ENCODE peak calls at places on chromosomes 4 and X, in eight cellular contexts. R is fibroblast of lung, V is neuronal stem cell, W is heart left ventricle, N is transverse colon, Y is mesendoderm, K is heart right ventricle, X is thyroid gland. O is an unnamed sample.

GRCh38 chrX:85992811-85993229 is 54.5 kb downstream of the CHM start:
- DNase-seq in R (peak; percentile 29), V (no peak), W (no peak), N (no peak), Y (peak; percentile 71), K (no peak), X (no peak), O (no peak)

GRCh38 chr4:85860066-85860465 is 385.1 kb downstream of the ARHGAP24 start:
- DNase-seq in R (peak; percentile 49), V (no peak), W (no peak), N (no peak), Y (no peak), K (no peak), X (no peak), O (no peak)

GRCh38 chr4:107777890-107778289 is 46.8 kb upstream of the SGMS2 start:
- DNase-seq in R (no peak), V (no peak), W (no peak), N (no peak), Y (no peak), K (no peak), X (no peak), O (no peak)

GRCh38 chrX:97159916-97160800 is 276.4 kb downstream of the RPA4 start:
- DNase-seq in R (peak; percentile 1), V (peak; percentile 11), W (no peak), N (peak; percentile 18), Y (peak; percentile 95), K (no peak), X (no peak), O (no peak)

GRCh38 chr4:74675673-74676279 is 118.5 kb downstream of the BTC start:
- DNase-seq in R (peak; percentile 84), V (no peak), W (no peak), N (no peak), Y (peak; percentile 59), K (no peak), X (no peak), O (peak; percentile 32)

GRCh38 chrX:24148118-24148517 is 1.4 kb upstream of the ZFX start:
- DNase-seq in R (no peak), V (no peak), W (no peak), N (no peak), Y (no peak), K (no peak), X (no peak), O (no peak)

GRCh38 chr4:137124278-137124932 is 407.9 kb downstream of the PCDH18 start:
- DNase-seq in R (peak; percentile 85), V (peak; percentile 31), W (no peak), N (no peak), Y (peak; percentile 63), K (no peak), X (no peak), O (no peak)

GRCh38 chr4:95049838-95050237 is 292.1 kb downstream of the BMPR1B start:
- DNase-seq in R (peak; percentile 34), V (no peak), W (no peak), N (no peak), Y (no peak), K (no peak), X (no peak), O (no peak)

GRCh38 chrX:45070116-45071007 is 130.3 kb downstream of the DIPK2B start:
- DNase-seq in R (peak; percentile 69), V (no peak), W (no peak), N (no peak), Y (peak; percentile 35), K (no peak), X (no peak), O (no peak)

GRCh38 chr4:186902361-186902760 is 178.7 kb upstream of the FAT1 start:
- DNase-seq in R (no peak), V (no peak), W (no peak), N (peak; percentile 26), Y (no peak), K (no peak), X (no peak), O (no peak)

GRCh38 chr4:30005995-30006394 is 714.2 kb upstream of the PCDH7 start:
- DNase-seq in R (no peak), V (no peak), W (no peak), N (no peak), Y (no peak), K (no peak), X (no peak), O (no peak)

GRCh38 chr4:883377-884095 is 48.6 kb downstream of the GAK start:
- DNase-seq in R (no peak), V (no peak), W (no peak), N (no peak), Y (no peak), K (no peak), X (no peak), O (no peak)

GRCh38 chr4:75995727-75996126 is 5.0 kb upstream of the SDAD1 start:
- DNase-seq in R (peak; percentile 74), V (peak; percentile 23), W (no peak), N (no peak), Y (peak; percentile 65), K (no peak), X (peak; percentile 18), O (no peak)

GRCh38 chrX:132737743-132738142 is 220.7 kb downstream of the HS6ST2 start:
- DNase-seq in R (no peak), V (no peak), W (no peak), N (no peak), Y (no peak), K (no peak), X (peak; percentile 3), O (peak; percentile 1)

GRCh38 chr4:43277003-43277402 is 384.5 kb downstream of the GRXCR1 start:
- DNase-seq in R (peak; percentile 53), V (no peak), W (no peak), N (no peak), Y (no peak), K (no peak), X (no peak), O (no peak)

GRCh38 chrX:33207056-33207455 is 4.3 kb downstream of the DMD start:
- DNase-seq in R (peak; percentile 62), V (no peak), W (no peak), N (no peak), Y (no peak), K (no peak), X (no peak), O (no peak)

GRCh38 chrX:71941771-71942170 is 31.1 kb downstream of the NHSL2 start:
- DNase-seq in R (peak; percentile 74), V (no peak), W (peak; percentile 26), N (peak; percentile 15), Y (peak; percentile 82), K (peak; percentile 24), X (no peak), O (peak; percentile 25)

GRCh38 chrX:40573763-40574162 is 7.0 kb upstream of the ATP6AP2 start:
- DNase-seq in R (peak; percentile 7), V (no peak), W (no peak), N (no peak), Y (peak; percentile 22), K (no peak), X (no peak), O (no peak)

GRCh38 chrX:4179031-4179430 is 465.6 kb upstream of the PRKX start:
- DNase-seq in R (no peak), V (no peak), W (no peak), N (no peak), Y (no peak), K (no peak), X (no peak), O (no peak)

GRCh38 chr4:77931452-77932135 is 69.0 kb downstream of the MRPL1 start:
- DNase-seq in R (peak; percentile 66), V (no peak), W (no peak), N (no peak), Y (no peak), K (no peak), X (no peak), O (no peak)

GRCh38 chr4:51895158-51895557 is 52.2 kb downstream of the DCUN1D4 start:
- DNase-seq in R (no peak), V (no peak), W (no peak), N (no peak), Y (no peak), K (no peak), X (no peak), O (no peak)

GRCh38 chr4:119518230-119518892 is 110.2 kb downstream of the PDE5A start:
- DNase-seq in R (no peak), V (no peak), W (no peak), N (no peak), Y (no peak), K (no peak), X (no peak), O (no peak)
- H3K36me3 ChIP-seq in R (peaks cover 8% of the 10 kb centered on the region), V (peaks cover 7% of the 10 kb centered on the region), W (peaks cover 28% of the 10 kb centered on the region), N (no peaks in the 10 kb centered on the region), Y (no peaks in the 10 kb centered on the region), K (peaks cover 34% of the 10 kb centered on the region), X (peaks cover 3% of the 10 kb centered on the region), O (peaks cover 9% of the 10 kb centered on the region)

GRCh38 chr4:12304912-12305311 is 876.2 kb upstream of the HS3ST1 start:
- DNase-seq in R (no peak), V (no peak), W (no peak), N (no peak), Y (no peak), K (no peak), X (no peak), O (no peak)
- H3K36me3 ChIP-seq in R (no peaks in the 10 kb centered on the region), V (no peaks in the 10 kb centered on the region), W (no peaks in the 10 kb centered on the region), N (no peaks in the 10 kb centered on the region), Y (no peaks in the 10 kb centered on the region), K (no peaks in the 10 kb centered on the region), X (no peaks in the 10 kb centered on the region), O (no peaks in the 10 kb centered on the region)

GRCh38 chr4:10075953-10076391 is 40.6 kb downstream of the WDR1 start:
- DNase-seq in R (no peak), V (no peak), W (no peak), N (no peak), Y (no peak), K (no peak), X (peak; percentile 52), O (peak; percentile 3)
- H3K36me3 ChIP-seq in R (peaks cover 62% of the 10 kb centered on the region), V (peaks cover 66% of the 10 kb centered on the region), W (peaks cover 87% of the 10 kb centered on the region), N (no peaks in the 10 kb centered on the region), Y (peaks cover 43% of the 10 kb centered on the region), K (peaks cover 68% of the 10 kb centered on the region), X (peaks cover 70% of the 10 kb centered on the region), O (peaks cover 53% of the 10 kb centered on the region)

GRCh38 chr4:82901129-82901718 is 689 bp downstream of the THAP9 start:
- DNase-seq in R (no peak), V (no peak), W (no peak), N (no peak), Y (no peak), K (no peak), X (no peak), O (no peak)

GRCh38 chr4:82898322-82899243 is 2.0 kb upstream of the THAP9 start:
- DNase-seq in R (peak; percentile 82), V (no peak), W (no peak), N (no peak), Y (peak; percentile 36), K (no peak), X (peak; percentile 46), O (peak; percentile 56)

GRCh38 chr4:82900335-82901128 is at the start of gene THAP9:
- DNase-seq in R (peak; percentile 100), V (peak; percentile 96), W (peak; percentile 99), N (peak; percentile 98), Y (peak; percentile 99), K (peak; percentile 97), X (peak; percentile 99), O (peak; percentile 98)

GRCh38 chr4:82900016-82900334 is 560 bp upstream of the THAP9 start:
- DNase-seq in R (no peak), V (peak; percentile 42), W (no peak), N (no peak), Y (no peak), K (no peak), X (no peak), O (no peak)

DNA sequence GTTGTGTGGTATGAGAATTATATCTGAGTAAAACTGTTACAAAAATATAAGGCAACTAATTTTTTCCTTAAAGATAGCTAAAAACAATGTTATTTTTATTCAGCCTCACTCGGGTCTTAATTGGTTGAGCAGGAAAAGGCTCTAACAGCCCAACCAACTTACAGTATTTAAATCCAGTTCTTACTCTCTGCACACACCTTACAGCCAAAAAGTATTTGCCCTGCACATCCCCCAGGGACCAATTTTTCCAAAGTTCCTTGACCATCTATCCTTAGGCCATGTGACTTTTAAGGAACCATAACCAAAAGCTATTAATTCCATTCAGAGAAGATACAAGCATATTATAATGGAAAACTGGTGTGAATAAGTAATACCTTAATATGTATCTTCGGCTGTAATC is 1.2 kb upstream of the THAP9 start:
- DNase-seq in R (no peak), V (no peak), W (no peak), N (no peak), Y (no peak), K (no peak), X (no peak), O (no peak)
- H3K36me3 ChIP-seq in R (peaks cover 2% of the 10 kb centered on the region), V (peaks cover 6% of the 10 kb centered on the region), W (peaks cover 13% of the 10 kb centered on the region), N (no peaks in the 10 kb centered on the region), Y (no peaks in the 10 kb centered on the region), K (peaks cover 4% of the 10 kb centered on the region), X (peaks cover 6% of the 10 kb centered on the region), O (no peaks in the 10 kb centered on the region)